ENCODE peak calls at places on chromosome 3, in four cellular contexts. X is nephron progenitor cell, E is brain microvascular endothelial cell, L is kidney. O is an unnamed sample.

GRCh38 chr3:11080492-11080891 is 73.8 kb upstream of the HRH1 start:
- DNase-seq in L (no peak), E (no peak), X (no peak), O (no peak)

GRCh38 chr3:75294124-75294523 is 370.0 kb upstream of the FRG2C start:
- DNase-seq in E (peak; percentile 43), L (peak; percentile 67), X (peak; percentile 58), O (peak; percentile 23)

GRCh38 chr3:113663324-113663750 is 33.1 kb downstream of the USF3 start:
- DNase-seq in X (no peak), E (no peak), L (no peak), O (no peak)

GRCh38 chr3:152779649-152780048 is 55.3 kb upstream of the P2RY1 start:
- DNase-seq in L (no peak), X (no peak), E (peak; percentile 2), O (no peak)

GRCh38 chr3:122057676-122058075 is 2.5 kb downstream of the CD86 start:
- DNase-seq in L (no peak), E (no peak), X (no peak), O (no peak)

GRCh38 chr3:39541917-39542329 is 74.4 kb downstream of the MOBP start:
- DNase-seq in X (no peak), E (no peak), L (no peak), O (no peak)

GRCh38 chr3:133038089-133038730 is at the start of gene TMEM108:
- DNase-seq in X (peak; percentile 95), L (peak; percentile 84), E (peak; percentile 76), O (peak; percentile 86)

GRCh38 chr3:126256256-126256655 is 75.9 kb upstream of the ALDH1L1 start:
- DNase-seq in L (no peak), X (no peak), E (no peak), O (no peak)

GRCh38 chr3:27533718-27534578 is 49.8 kb upstream of the SLC4A7 start:
- DNase-seq in X (no peak), E (peak; percentile 97), L (peak; percentile 86), O (no peak)
- TF ChIP-seq CTCF in X (no peak), E (peak; percentile 79), L (no peak), O (no peak)

GRCh38 chr3:59308001-59308400 is 258.2 kb upstream of the CFAP20DC start:
- DNase-seq in L (no peak), E (no peak), X (no peak), O (no peak)

GRCh38 chr3:59310736-59311135 is 260.9 kb upstream of the CFAP20DC start:
- DNase-seq in L (no peak), E (no peak), X (no peak), O (no peak)

GRCh38 chr3:59317386-59317785 is 267.6 kb upstream of the CFAP20DC start:
- DNase-seq in L (no peak), X (no peak), E (no peak), O (no peak)

GRCh38 chr3:59308684-59309083 is 258.9 kb upstream of the CFAP20DC start:
- DNase-seq in L (no peak), E (no peak), X (no peak), O (no peak)

DNA sequence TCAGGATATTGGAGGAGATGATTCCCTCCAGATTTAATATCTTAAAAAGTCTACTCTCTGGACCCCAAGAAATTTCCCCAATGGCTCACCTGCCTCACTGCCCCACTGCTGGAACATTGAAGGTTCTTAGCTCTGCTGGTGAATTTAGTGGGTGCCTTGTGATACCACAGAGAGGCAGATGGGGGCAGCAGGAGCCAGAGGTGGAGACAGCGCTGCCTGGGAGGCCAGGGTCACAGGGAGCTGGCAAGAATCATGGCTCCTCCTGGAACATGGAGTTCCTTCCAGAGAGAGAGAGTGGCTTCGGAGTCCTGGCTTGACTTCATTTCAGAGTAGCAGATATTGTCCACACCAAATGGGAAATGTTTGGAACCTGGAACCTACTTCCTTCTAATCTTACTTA is 263.5 kb upstream of the CFAP20DC start:
- DNase-seq in E (peak; percentile 28), L (no peak), X (peak; percentile 54), O (no peak)
- TF ChIP-seq CTCF in E (peak; percentile 84), L (peak; percentile 49), X (peak; percentile 60), O (no peak)

GRCh38 chr3:35908366-35909232 is 269.3 kb downstream of the ARPP21 start:
- DNase-seq in E (peak; percentile 86), L (no peak), X (peak; percentile 75), O (peak; percentile 28)
- TF ChIP-seq CTCF in E (peak; percentile 85), L (peak; percentile 52), X (peak; percentile 76), O (peak; percentile 78)

DNA sequence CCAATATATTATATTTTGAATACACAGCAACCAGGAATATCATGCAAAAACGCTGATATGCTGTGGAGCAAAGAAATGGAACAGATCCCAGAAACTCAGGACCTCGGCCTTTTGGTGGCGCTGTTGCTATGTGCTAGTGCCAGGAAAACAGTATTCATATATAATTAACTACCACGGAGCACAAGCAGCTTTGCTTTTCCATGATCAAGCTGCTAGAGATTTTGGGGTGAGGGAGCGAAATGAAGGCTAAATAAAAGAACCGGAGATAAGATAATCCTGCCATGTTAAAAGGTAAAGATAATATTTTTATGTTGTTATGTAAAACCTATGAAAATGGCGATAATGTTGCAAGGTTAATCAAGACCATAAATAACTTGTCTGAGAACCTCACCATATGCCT is 157.7 kb upstream of the FAM3D start:
- DNase-seq in X (peak; percentile 70), L (peak; percentile 35), E (peak; percentile 81), O (peak; percentile 36)
- TF ChIP-seq CTCF in X (peak; percentile 76), L (no peak), E (peak; percentile 87), O (peak; percentile 50)

O was measured in mesothelial cell of epicardium.